ENCODE peak calls at places on chromosome 21, in five cellular contexts. W is stimulated activated CD8-positive, alpha-beta memory T cell treated with anti-CD3 and anti-CD28 coated beads, Interleukin-4, amount 100 ng/mL, for 24 hours; O is activated CD8-positive, alpha-beta memory T cell treated with anti-CD3 and anti-CD28 coated beads for 1 hour; R is HS-5; D is coronary artery. V is an unnamed sample.

GRCh38 chr21:15557925-15558324 is 171.9 kb upstream of the USP25 start:
- DNase-seq in W (no peak), O (no peak), R (no peak), D (no peak), V (no peak)

GRCh38 chr21:29323189-29323588 is 24.5 kb downstream of the BACH1 start:
- DNase-seq in W (no peak), O (no peak), R (no peak), D (no peak), V (no peak)

GRCh38 chr21:32336711-32337110 is 38.1 kb downstream of the MRAP start:
- DNase-seq in W (no peak), O (no peak), R (no peak), D (no peak), V (no peak)

GRCh38 chr21:27104749-27105439 is 138.0 kb upstream of the ADAMTS5 start:
- DNase-seq in W (no peak), O (no peak), R (peak), D (no peak), V (no peak)

GRCh38 chr21:36297938-36298572 is 21.9 kb upstream of the MORC3 start:
- DNase-seq in W (peak), O (peak), R (no peak), D (no peak), V (peak)

GRCh38 chr21:14737922-14738321 is 191.8 kb upstream of the SAMSN1 start:
- DNase-seq in W (no peak), O (peak), R (peak), D (no peak), V (no peak)

GRCh38 chr21:40146201-40146890 is 279.1 kb downstream of the PCP4 start:
- DNase-seq in W (no peak), O (no peak), R (no peak), D (no peak), V (no peak)

GRCh38 chr21:45073301-45074047 is 906 bp upstream of the ADARB1 start:
- DNase-seq in W (no peak), O (no peak), R (no peak), D (peak), V (no peak)

GRCh38 chr21:42010507-42011493 is 640 bp upstream of the ZBTB21 start:
- DNase-seq in W (peak), O (peak), R (no peak), D (peak), V (no peak)

GRCh38 chr21:44258056-44258725 is 3.5 kb downstream of the DNMT3L start:
- DNase-seq in W (no peak), O (no peak), R (no peak), D (peak), V (no peak)

GRCh38 chr21:40422851-40423635 is 423.9 kb downstream of the DSCAM start:
- DNase-seq in W (no peak), O (no peak), R (no peak), D (no peak), V (no peak)

GRCh38 chr21:20971296-20971921 is 26.8 kb upstream of the NCAM2 start:
- DNase-seq in W (no peak), O (no peak), R (peak), D (no peak), V (peak)

GRCh38 chr21:15706686-15707085 is 23.1 kb upstream of the USP25 start:
- DNase-seq in W (no peak), O (no peak), R (peak), D (no peak), V (no peak)

GRCh38 chr21:45853703-45854342 is 127.7 kb upstream of the COL6A1 start:
- DNase-seq in W (no peak), O (no peak), R (no peak), D (peak), V (no peak)

V was measured in tibial nerve.